ENCODE peak calls at places on chromosomes 11 and 22, in five cellular contexts. L is colonic mucosa, Q is mesendoderm, K is stomach, D is tibial artery. A is an unnamed sample.

GRCh38 chr22:36373258-36373579 is 14.5 kb downstream of the MYH9 start:
- DNase-seq in Q (peak), L (no peak), D (peak), K (no peak), A (no peak)

GRCh38 chr11:12657981-12658380 is 16.2 kb upstream of the TEAD1 start:
- DNase-seq in L (no peak), D (no peak), Q (no peak), K (no peak), A (no peak)

GRCh38 chr22:36741204-36741793 is 34.6 kb downstream of the IFT27 start:
- DNase-seq in L (no peak), K (peak), D (no peak), Q (peak), A (no peak)

GRCh38 chr22:30605449-30606110 is 1.4 kb upstream of the TCN2 start:
- DNase-seq in K (peak), L (peak), D (peak), Q (peak), A (no peak)

GRCh38 chr11:19632435-19632834 is 80.2 kb upstream of the NAV2 start:
- DNase-seq in K (no peak), L (no peak), Q (no peak), D (no peak), A (no peak)

GRCh38 chr11:46333129-46333947 is 13.9 kb upstream of the DGKZ start:
- DNase-seq in K (no peak), D (no peak), L (no peak), Q (no peak), A (no peak)

GRCh38 chr11:108097179-108097578 is 24.2 kb upstream of the ACAT1 start:
- DNase-seq in Q (no peak), K (no peak), D (no peak), L (no peak), A (no peak)

GRCh38 chr22:36741968-36742367 is 34.0 kb downstream of the IFT27 start:
- DNase-seq in L (no peak), D (no peak), K (no peak), Q (no peak), A (no peak)

GRCh38 chr11:65501530-65502273 is 2.9 kb downstream of the MALAT1 start:
- DNase-seq in Q (peak), D (peak), K (no peak), L (no peak), A (peak)

GRCh38 chr11:47466701-47467250 is 17.8 kb upstream of the RAPSN start:
- DNase-seq in L (peak), K (peak), D (no peak), Q (peak), A (no peak)

GRCh38 chr22:32776800-32777199 is 24.7 kb upstream of the TIMP3 start:
- DNase-seq in D (no peak), K (no peak), Q (no peak), L (no peak), A (no peak)

GRCh38 chr11:74453373-74453975 is 13.9 kb downstream of the KCNE3 start:
- DNase-seq in D (peak), Q (peak), K (peak), L (peak), A (peak)

GRCh38 chr22:27113211-27114030 is 456.0 kb downstream of the MIAT start:
- DNase-seq in D (peak), Q (peak), K (peak), L (peak), A (peak)

GRCh38 chr11:64726211-64726641 is 3.2 kb upstream of the NRXN2 start:
- DNase-seq in K (no peak), Q (peak), D (no peak), L (no peak), A (no peak)

GRCh38 chr11:1862588-1863351 is 9.9 kb downstream of the LSP1 start:
- DNase-seq in D (no peak), L (no peak), K (no peak), Q (no peak), A (peak)

GRCh38 chr11:27705873-27706820 is 5.9 kb upstream of the BDNF start:
- DNase-seq in K (no peak), L (no peak), D (no peak), Q (peak), A (no peak)

GRCh38 chr11:2271327-2272240 is 1.2 kb upstream of the ASCL2 start:
- DNase-seq in K (peak), D (no peak), L (peak), Q (no peak), A (no peak)

GRCh38 chr11:70733327-70734325 is 335.3 kb downstream of the CTTN start:
- DNase-seq in L (no peak), Q (no peak), K (no peak), D (no peak), A (no peak)

GRCh38 chr11:102414559-102414958 is 38.0 kb downstream of the TMEM123 start:
- DNase-seq in L (no peak), D (no peak), Q (no peak), K (no peak), A (no peak)

GRCh38 chr11:120521176-120521575 is 9.6 kb downstream of the GRIK4 start:
- DNase-seq in Q (no peak), D (no peak), K (no peak), L (no peak), A (no peak)

GRCh38 chr11:95910638-95911368 is 13.1 kb downstream of the MTMR2 start:
- DNase-seq in K (no peak), L (no peak), D (no peak), Q (no peak), A (no peak)

A was measured in HS-27A.